ENCODE peak calls at places on chromosomes 11 and 22, in ten cellular contexts. S, B, D, J, K, X, H, N, L and F are unnamed samples.

GRCh38 chr11:36098046-36098445 is 154.2 kb downstream of the LDLRAD3 start:
- DNase-seq in S (no peak), B (no peak), D (no peak), J (peak; percentile 42), K (no peak), X (no peak), H (no peak), N (no peak), L (no peak), F (no peak)

GRCh38 chr11:88596786-88597185 is 259.2 kb upstream of the CTSC start:
- DNase-seq in S (no peak), B (no peak), D (no peak), J (no peak), K (no peak), X (no peak), H (no peak), N (no peak), L (no peak), F (no peak)

GRCh38 chr11:19777342-19778102 is 64.9 kb downstream of the NAV2 start:
- DNase-seq in S (no peak), B (peak; percentile 32), D (no peak), J (no peak), K (peak; percentile 84), X (peak; percentile 52), H (no peak), N (no peak), L (peak; percentile 35), F (peak; percentile 16)

GRCh38 chr11:72230764-72231365 is 6.3 kb downstream of the INPPL1 start:
- DNase-seq in S (peak; percentile 17), B (no peak), D (no peak), J (no peak), K (no peak), X (peak; percentile 42), H (no peak), N (peak; percentile 72), L (no peak), F (no peak)

GRCh38 chr22:32042924-32043323 is at the start of gene SLC5A1:
- DNase-seq in S (peak; percentile 53), B (no peak), D (no peak), J (no peak), K (no peak), X (peak; percentile 93), H (no peak), N (peak; percentile 88), L (peak; percentile 83), F (no peak)

GRCh38 chr11:116970485-116971292 is 127.5 kb downstream of the SIK3 start:
- DNase-seq in S (no peak), B (no peak), D (no peak), J (no peak), K (peak; percentile 32), X (no peak), H (no peak), N (no peak), L (no peak), F (no peak)

GRCh38 chr11:35289821-35290220 is 129.5 kb downstream of the SLC1A2 start:
- DNase-seq in S (no peak), B (no peak), D (no peak), J (no peak), K (peak; percentile 60), X (no peak), H (no peak), N (no peak), L (no peak), F (no peak)

GRCh38 chr11:59437770-59438169 is 1.5 kb downstream of the OR5A1 start:
- DNase-seq in S (no peak), B (no peak), D (no peak), J (no peak), K (no peak), X (no peak), H (no peak), N (no peak), L (no peak), F (no peak)

GRCh38 chr11:107271425-107271824 is 186.2 kb downstream of the CWF19L2 start:
- DNase-seq in S (no peak), B (no peak), D (no peak), J (no peak), K (no peak), X (no peak), H (no peak), N (no peak), L (no peak), F (no peak)

GRCh38 chr11:121328213-121328966 is 35.8 kb downstream of the SC5D start:
- DNase-seq in S (no peak), B (no peak), D (no peak), J (no peak), K (no peak), X (peak; percentile 61), H (no peak), N (no peak), L (no peak), F (no peak)

GRCh38 chr11:130121430-130121978 is 38.1 kb upstream of the ST14 start:
- DNase-seq in S (no peak), B (no peak), D (no peak), J (no peak), K (peak; percentile 81), X (no peak), H (no peak), N (no peak), L (no peak), F (no peak)

GRCh38 chr22:38924197-38924952 is 33.0 kb upstream of the APOBEC3A start:
- DNase-seq in S (peak; percentile 83), B (peak; percentile 75), D (peak; percentile 83), J (peak; percentile 87), K (peak; percentile 90), X (peak; percentile 88), H (peak; percentile 65), N (peak; percentile 90), L (peak; percentile 95), F (peak; percentile 80)
- TF ChIP-seq POLR2A in S (no peak), B (no peak), D (no peak), J (no peak), K (no peak), X (peak; percentile 31), H (no peak), N (no peak), L (peak; percentile 53), F (no peak)

DNA sequence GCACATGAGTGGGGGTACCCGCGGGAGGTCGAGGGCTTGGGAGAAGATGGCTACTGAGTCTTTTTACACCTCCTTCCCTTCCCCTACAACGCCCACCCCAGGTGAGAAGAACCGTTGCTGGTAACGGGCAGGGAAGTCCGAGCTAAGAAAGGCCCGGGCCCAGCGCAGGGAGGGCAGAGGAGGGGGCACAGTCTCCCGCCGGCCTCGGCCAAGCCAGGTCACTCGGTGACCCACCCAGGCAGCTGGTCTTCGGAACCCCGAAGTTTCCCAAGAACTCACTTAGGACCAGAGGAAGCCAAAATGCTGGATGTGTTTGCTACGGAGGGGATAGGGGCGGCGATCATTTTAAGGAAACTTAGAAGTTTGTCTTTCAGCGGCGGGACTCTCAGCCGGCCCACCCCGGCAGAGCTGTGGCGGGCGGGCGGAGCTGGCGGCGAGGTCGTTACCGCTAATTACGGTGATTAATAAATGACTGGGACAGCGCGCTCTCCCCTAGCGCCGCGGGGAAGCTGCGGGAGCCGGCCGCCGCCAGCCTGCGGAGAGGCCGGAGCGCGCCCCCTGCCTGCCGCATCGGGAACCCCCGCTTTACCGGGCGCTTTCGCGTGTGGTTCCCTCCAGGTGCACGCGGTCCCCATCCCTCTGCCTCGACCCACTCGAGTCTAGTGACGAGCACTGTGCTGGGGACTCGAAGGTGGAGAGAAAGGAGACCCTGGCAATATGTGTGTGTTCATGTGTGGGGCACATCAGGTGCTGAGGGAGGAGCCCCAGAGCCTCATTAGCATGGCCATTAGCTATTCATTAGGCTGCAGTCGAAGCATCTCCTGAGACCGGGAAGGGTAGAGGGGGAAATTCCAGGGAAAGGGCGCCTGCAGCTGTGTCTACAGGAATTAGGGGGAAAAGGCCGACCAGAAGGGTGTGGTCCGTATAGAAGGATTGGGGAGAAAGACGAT is 945 bp downstream of the ROBO3 start:
- DNase-seq in S (no peak), B (no peak), D (no peak), J (peak; percentile 58), K (peak; percentile 15), X (peak; percentile 63), H (no peak), N (peak; percentile 85), L (no peak), F (no peak)
- TF ChIP-seq CTCF in S (peak; percentile 82), B (peak; percentile 61), D (peak; percentile 74), J (peak; percentile 33), K (peak; percentile 69), X (peak; percentile 66), H (peak; percentile 62), N (no peak), L (peak; percentile 66), F (peak; percentile 49)

GRCh38 chr11:73381589-73381988 is 5.4 kb downstream of the RELT start:
- DNase-seq in S (peak; percentile 72), B (no peak), D (no peak), J (no peak), K (no peak), X (no peak), H (peak; percentile 87), N (no peak), L (no peak), F (no peak)
- TF ChIP-seq POLR2A in S (no peak), B (no peak), D (no peak), J (no peak), K (no peak), X (no peak), H (no peak), N (no peak), L (no peak), F (no peak)

GRCh38 chr22:37485006-37485713 is 1.0 kb downstream of the MFNG start:
- DNase-seq in S (peak; percentile 34), B (no peak), D (no peak), J (no peak), K (no peak), X (peak; percentile 69), H (no peak), N (no peak), L (no peak), F (no peak)

GRCh38 chr22:37485714-37486223 is 415 bp downstream of the MFNG start:
- DNase-seq in S (peak; percentile 26), B (no peak), D (no peak), J (no peak), K (no peak), X (peak; percentile 51), H (no peak), N (no peak), L (no peak), F (no peak)

GRCh38 chr22:37487559-37487958 is 1.4 kb upstream of the MFNG start:
- DNase-seq in S (no peak), B (no peak), D (no peak), J (no peak), K (no peak), X (no peak), H (no peak), N (no peak), L (no peak), F (no peak)

GRCh38 chr22:37487129-37487528 is 945 bp upstream of the MFNG start:
- DNase-seq in S (no peak), B (no peak), D (no peak), J (no peak), K (no peak), X (no peak), H (no peak), N (no peak), L (no peak), F (no peak)

DNA sequence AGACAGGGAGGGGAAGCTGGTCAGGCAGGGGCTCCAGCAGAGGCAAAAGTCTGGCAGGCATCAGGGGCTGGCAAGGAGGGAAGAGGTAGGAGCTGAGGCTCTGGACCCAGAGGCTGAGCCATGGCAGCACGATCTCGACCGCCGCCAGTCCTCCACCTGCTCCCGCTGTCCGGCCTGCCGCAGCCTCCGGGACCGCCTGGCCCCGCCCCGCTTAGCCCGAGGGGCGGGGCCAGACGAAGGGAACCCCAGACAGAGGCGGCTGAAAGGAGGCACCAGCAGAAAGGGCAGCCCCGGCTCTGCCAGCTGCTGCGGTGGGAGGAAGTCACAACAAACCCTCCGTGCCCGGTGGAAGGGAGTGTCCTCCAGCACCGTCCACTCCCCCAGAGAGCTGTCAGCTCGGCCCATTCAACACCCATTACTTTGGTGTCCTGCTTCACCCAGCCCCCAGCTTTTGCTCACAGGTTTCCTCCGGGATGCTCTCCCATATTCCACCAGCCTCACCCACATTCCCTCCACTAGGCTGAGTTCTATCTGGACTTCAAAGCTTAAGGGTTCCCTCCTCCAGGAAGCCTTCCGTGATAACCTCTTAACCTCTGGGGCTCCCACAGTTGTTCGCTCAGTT is at the start of gene MFNG:
- DNase-seq in S (peak; percentile 91), B (peak; percentile 54), D (peak; percentile 51), J (peak; percentile 68), K (peak; percentile 6), X (peak; percentile 91), H (peak; percentile 58), N (peak; percentile 92), L (peak; percentile 72), F (peak; percentile 80)
- TF ChIP-seq CTCF in S (no peak), B (no peak), D (no peak), J (no peak), K (peak; percentile 17), X (peak; percentile 17), H (no peak), N (no peak), L (no peak), F (peak; percentile 10)